ENCODE peak calls at places on chromosomes 7 and 10, in seven cellular contexts. One of them, this sample, is unnamed.

GRCh38 chr7:1853619-1854520 is 183.8 kb downstream of the ELFN1 start:
- DNase-seq in HFF-Myc: no peak
- DNase-seq in fibroblast of mammary gland: no peak
- DNase-seq in ELR: no peak
- DNase-seq in HT-29: no peak
- DNase-seq in GM12891: no peak
- DNase-seq in K562: peak; percentile 53
- DNase-seq in this sample: no peak

GRCh38 chr7:155953501-155953778 is 141.2 kb upstream of the SHH start:
- DNase-seq in HFF-Myc: no peak
- DNase-seq in fibroblast of mammary gland: no peak
- DNase-seq in ELR: no peak
- DNase-seq in HT-29: no peak
- DNase-seq in GM12891: no peak
- DNase-seq in K562: no peak
- DNase-seq in this sample: no peak

GRCh38 chr10:17088118-17088806 is 41.3 kb downstream of the CUBN start:
- DNase-seq in HFF-Myc: no peak
- DNase-seq in fibroblast of mammary gland: peak; percentile 85
- DNase-seq in ELR: peak; percentile 92
- DNase-seq in HT-29: no peak
- DNase-seq in GM12891: no peak
- DNase-seq in K562: no peak
- DNase-seq in this sample: no peak

GRCh38 chr7:73622909-73623797 is 1.2 kb downstream of the MLXIPL start:
- DNase-seq in HFF-Myc: no peak
- DNase-seq in fibroblast of mammary gland: peak; percentile 16
- DNase-seq in ELR: no peak
- DNase-seq in HT-29: no peak
- DNase-seq in GM12891: no peak
- DNase-seq in K562: peak; percentile 91
- DNase-seq in this sample: no peak

GRCh38 chr7:1898628-1899185 is 228.6 kb downstream of the ELFN1 start:
- DNase-seq in HFF-Myc: no peak
- DNase-seq in fibroblast of mammary gland: no peak
- DNase-seq in ELR: peak; percentile 38
- DNase-seq in HT-29: no peak
- DNase-seq in GM12891: no peak
- DNase-seq in K562: no peak
- DNase-seq in this sample: no peak

GRCh38 chr7:101674439-101674838 is 45.3 kb upstream of the MYL10 start:
- DNase-seq in HFF-Myc: no peak
- DNase-seq in fibroblast of mammary gland: no peak
- DNase-seq in ELR: no peak
- DNase-seq in HT-29: no peak
- DNase-seq in GM12891: no peak
- DNase-seq in K562: no peak
- DNase-seq in this sample: no peak

GRCh38 chr10:112706580-112706979 is 243.5 kb upstream of the TCF7L2 start:
- DNase-seq in HFF-Myc: no peak
- DNase-seq in fibroblast of mammary gland: no peak
- DNase-seq in ELR: no peak
- DNase-seq in HT-29: no peak
- DNase-seq in GM12891: no peak
- DNase-seq in K562: no peak
- DNase-seq in this sample: no peak

GRCh38 chr10:46019541-46020343 is 10.7 kb downstream of the NCOA4 start:
- DNase-seq in HFF-Myc: no peak
- DNase-seq in fibroblast of mammary gland: no peak
- DNase-seq in ELR: no peak
- DNase-seq in HT-29: no peak
- DNase-seq in GM12891: no peak
- DNase-seq in K562: no peak
- DNase-seq in this sample: no peak

GRCh38 chr10:103295391-103296044 is 18.6 kb downstream of the INA start:
- DNase-seq in HFF-Myc: no peak
- DNase-seq in fibroblast of mammary gland: peak; percentile 55
- DNase-seq in ELR: peak; percentile 78
- DNase-seq in HT-29: no peak
- DNase-seq in GM12891: no peak
- DNase-seq in K562: no peak
- DNase-seq in this sample: no peak

GRCh38 chr7:35802649-35803048 is 1.8 kb downstream of the SEPTIN7 start:
- DNase-seq in HFF-Myc: no peak
- DNase-seq in fibroblast of mammary gland: no peak
- DNase-seq in ELR: peak; percentile 24
- DNase-seq in HT-29: peak; percentile 32
- DNase-seq in GM12891: no peak
- DNase-seq in K562: peak; percentile 16
- DNase-seq in this sample: no peak

GRCh38 chr7:50205011-50205410 is 99.5 kb upstream of the IKZF1 start:
- DNase-seq in HFF-Myc: no peak
- DNase-seq in fibroblast of mammary gland: no peak
- DNase-seq in ELR: no peak
- DNase-seq in HT-29: no peak
- DNase-seq in GM12891: no peak
- DNase-seq in K562: no peak
- DNase-seq in this sample: no peak

GRCh38 chr10:51367120-51367519 is 292.8 kb downstream of the PRKG1 start:
- DNase-seq in HFF-Myc: no peak
- DNase-seq in fibroblast of mammary gland: no peak
- DNase-seq in ELR: no peak
- DNase-seq in HT-29: no peak
- DNase-seq in GM12891: no peak
- DNase-seq in K562: no peak
- DNase-seq in this sample: no peak

GRCh38 chr7:27431465-27431864 is 188.9 kb downstream of the EVX1 start:
- DNase-seq in HFF-Myc: no peak
- DNase-seq in fibroblast of mammary gland: no peak
- DNase-seq in ELR: no peak
- DNase-seq in HT-29: no peak
- DNase-seq in GM12891: no peak
- DNase-seq in K562: no peak
- DNase-seq in this sample: no peak

GRCh38 chr7:130149575-130150139 is 55.5 kb downstream of the TMEM209 start:
- DNase-seq in HFF-Myc: no peak
- DNase-seq in fibroblast of mammary gland: no peak
- DNase-seq in ELR: no peak
- DNase-seq in HT-29: no peak
- DNase-seq in GM12891: no peak
- DNase-seq in K562: no peak
- DNase-seq in this sample: peak; percentile 52

GRCh38 chr10:95501203-95502094 is 59.7 kb downstream of the SORBS1 start:
- DNase-seq in HFF-Myc: no peak
- DNase-seq in fibroblast of mammary gland: no peak
- DNase-seq in ELR: no peak
- DNase-seq in HT-29: no peak
- DNase-seq in GM12891: no peak
- DNase-seq in K562: no peak
- DNase-seq in this sample: no peak

GRCh38 chr7:30548762-30549344 is 44.2 kb upstream of the GGCT start:
- DNase-seq in HFF-Myc: peak; percentile 67
- DNase-seq in fibroblast of mammary gland: peak; percentile 70
- DNase-seq in ELR: peak; percentile 82
- DNase-seq in HT-29: peak; percentile 96
- DNase-seq in GM12891: no peak
- DNase-seq in K562: peak; percentile 72
- DNase-seq in this sample: peak; percentile 25

GRCh38 chr10:27512548-27512947 is 8.4 kb downstream of the RAB18 start:
- DNase-seq in HFF-Myc: no peak
- DNase-seq in fibroblast of mammary gland: no peak
- DNase-seq in ELR: peak; percentile 39
- DNase-seq in HT-29: no peak
- DNase-seq in GM12891: no peak
- DNase-seq in K562: no peak
- DNase-seq in this sample: no peak

GRCh38 chr7:16753102-16753931 is at the start of gene TSPAN13:
- DNase-seq in HFF-Myc: no peak
- DNase-seq in fibroblast of mammary gland: no peak
- DNase-seq in ELR: peak; percentile 78
- DNase-seq in HT-29: peak; percentile 96
- DNase-seq in GM12891: peak; percentile 13
- DNase-seq in K562: peak; percentile 94
- DNase-seq in this sample: peak; percentile 68

GRCh38 chr10:76497671-76498070 is 1066.2 kb downstream of the LRMDA start:
- DNase-seq in HFF-Myc: no peak
- DNase-seq in fibroblast of mammary gland: no peak
- DNase-seq in ELR: no peak
- DNase-seq in HT-29: no peak
- DNase-seq in GM12891: no peak
- DNase-seq in K562: no peak
- DNase-seq in this sample: no peak

GRCh38 chr7:34087892-34088891 is 182.9 kb downstream of the BMPER start:
- DNase-seq in HFF-Myc: no peak
- DNase-seq in fibroblast of mammary gland: peak; percentile 61
- DNase-seq in ELR: peak; percentile 68
- DNase-seq in HT-29: peak; percentile 83
- DNase-seq in GM12891: no peak
- DNase-seq in K562: no peak
- DNase-seq in this sample: no peak

GRCh38 chr7:157555308-157555707 is 218.5 kb downstream of the DNAJB6 start:
- DNase-seq in HFF-Myc: no peak
- DNase-seq in fibroblast of mammary gland: peak; percentile 2
- DNase-seq in ELR: no peak
- DNase-seq in HT-29: no peak
- DNase-seq in GM12891: no peak
- DNase-seq in K562: no peak
- DNase-seq in this sample: no peak